ENCODE peak calls at places on chromosomes 6 and 20, in four cellular contexts. S is HepG2, U is GM12878, B is K562. Q is an unnamed sample.

GRCh38 chr6:32176476-32177181 is 745 bp upstream of the AGPAT1 start:
- DNase-seq in S (no peak), U (no peak), B (no peak), Q (no peak)

GRCh38 chr6:163406320-163406719 is 8.2 kb upstream of the QKI start:
- DNase-seq in B (no peak), S (no peak), U (no peak), Q (no peak)

GRCh38 chr6:35552285-35552917 is 39.7 kb upstream of the TULP1 start:
- DNase-seq in S (peak), B (peak), U (peak), Q (peak)

GRCh38 chr20:32718749-32719348 is 24.4 kb downstream of the COMMD7 start:
- DNase-seq in U (no peak), B (no peak), S (no peak), Q (no peak)

GRCh38 chr20:12394786-12395185 is 477.1 kb downstream of the BTBD3 start:
- DNase-seq in U (no peak), B (no peak), S (no peak), Q (no peak)

GRCh38 chr20:31670371-31671228 is 32.9 kb downstream of the COX4I2 start:
- DNase-seq in U (no peak), B (no peak), S (no peak), Q (no peak)

GRCh38 chr20:48126227-48126740 is 341.0 kb upstream of the SULF2 start:
- DNase-seq in S (peak), B (no peak), U (no peak), Q (no peak)

GRCh38 chr6:54624779-54625178 is 221.8 kb upstream of the FAM83B start:
- DNase-seq in S (no peak), U (no peak), B (no peak), Q (no peak)

GRCh38 chr20:57662313-57663240 is 42.4 kb upstream of the ZBP1 start:
- DNase-seq in U (no peak), S (no peak), B (no peak), Q (peak)

DNA sequence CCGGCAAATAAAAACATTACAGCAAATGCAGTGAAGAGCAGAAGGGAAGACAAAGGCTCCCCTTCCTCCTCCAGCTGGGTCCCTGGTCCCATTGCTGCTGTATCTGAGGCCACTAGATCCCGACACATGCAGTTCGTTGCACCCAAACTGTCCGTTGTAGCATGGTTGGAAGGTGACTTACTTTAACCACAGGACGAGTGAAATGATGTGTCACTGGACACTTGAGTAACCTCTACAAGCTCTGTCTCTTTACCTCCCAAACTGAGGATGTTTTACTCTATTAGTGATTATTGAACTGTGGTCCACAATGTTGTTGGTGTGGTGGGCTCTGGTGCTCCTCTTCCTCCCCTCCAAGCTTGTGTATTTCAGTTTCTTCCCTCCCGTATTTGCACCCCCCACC is 46.2 kb upstream of the ARMH2 start:
- DNase-seq in S (no peak), B (no peak), U (no peak), Q (no peak)
- TF ChIP-seq EP300 in S (no peak), B (no peak), U (no peak), Q (no peak)

GRCh38 chr6:123635567-123635966 is 1.2 kb downstream of the TRDN start:
- DNase-seq in B (no peak), U (no peak), S (no peak), Q (no peak)
- TF ChIP-seq ZBTB33 in B (no peak), U (no peak), S (no peak), Q (no peak)

DNA sequence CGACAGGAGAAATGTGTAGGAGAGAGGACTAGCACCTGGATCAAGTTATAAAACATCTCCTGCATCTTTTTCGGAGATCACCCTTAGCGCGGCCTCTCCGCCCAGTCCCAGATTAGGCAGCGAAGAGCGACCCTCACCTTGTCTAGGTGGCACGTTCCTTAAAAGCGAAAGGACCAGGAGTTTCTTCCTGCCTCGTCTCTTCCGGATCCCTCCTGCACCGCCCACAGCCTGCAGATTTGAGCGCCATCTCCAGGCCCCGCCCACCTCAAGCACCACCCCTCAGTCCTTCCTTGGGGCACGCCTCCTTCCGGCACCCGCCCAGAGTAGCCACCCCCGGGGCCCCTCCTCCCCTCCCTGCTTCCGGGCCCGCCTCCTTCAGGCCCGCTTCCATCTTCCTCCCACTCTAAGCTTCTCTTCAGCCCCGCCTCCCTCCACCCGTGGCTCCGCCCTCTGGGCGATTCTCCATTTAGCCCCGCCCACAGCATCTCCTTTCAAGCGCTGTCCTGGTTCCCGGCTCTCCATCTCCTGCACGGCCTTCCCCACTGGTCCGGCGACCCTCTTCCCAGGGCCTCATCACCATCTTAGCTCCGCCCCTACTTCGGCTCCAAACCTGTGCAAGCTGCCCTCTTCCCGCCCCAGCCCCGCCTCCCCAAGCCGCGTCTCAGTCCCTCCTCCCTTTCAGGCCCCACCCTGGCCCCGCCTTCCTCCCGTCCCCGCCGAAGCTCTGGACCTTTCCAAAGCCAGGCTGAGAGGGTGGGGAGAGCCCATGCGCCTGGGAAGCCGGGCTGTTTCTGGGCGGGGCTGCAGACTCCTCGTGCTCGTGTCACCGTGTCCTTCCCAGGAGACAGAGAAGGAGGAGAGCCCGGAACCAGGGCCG is 550 bp upstream of the RALY start:
- DNase-seq in B (peak), S (peak), U (peak), Q (peak)
- TF ChIP-seq EP300 in B (peak), S (peak), U (no peak), Q (no peak)

DNA sequence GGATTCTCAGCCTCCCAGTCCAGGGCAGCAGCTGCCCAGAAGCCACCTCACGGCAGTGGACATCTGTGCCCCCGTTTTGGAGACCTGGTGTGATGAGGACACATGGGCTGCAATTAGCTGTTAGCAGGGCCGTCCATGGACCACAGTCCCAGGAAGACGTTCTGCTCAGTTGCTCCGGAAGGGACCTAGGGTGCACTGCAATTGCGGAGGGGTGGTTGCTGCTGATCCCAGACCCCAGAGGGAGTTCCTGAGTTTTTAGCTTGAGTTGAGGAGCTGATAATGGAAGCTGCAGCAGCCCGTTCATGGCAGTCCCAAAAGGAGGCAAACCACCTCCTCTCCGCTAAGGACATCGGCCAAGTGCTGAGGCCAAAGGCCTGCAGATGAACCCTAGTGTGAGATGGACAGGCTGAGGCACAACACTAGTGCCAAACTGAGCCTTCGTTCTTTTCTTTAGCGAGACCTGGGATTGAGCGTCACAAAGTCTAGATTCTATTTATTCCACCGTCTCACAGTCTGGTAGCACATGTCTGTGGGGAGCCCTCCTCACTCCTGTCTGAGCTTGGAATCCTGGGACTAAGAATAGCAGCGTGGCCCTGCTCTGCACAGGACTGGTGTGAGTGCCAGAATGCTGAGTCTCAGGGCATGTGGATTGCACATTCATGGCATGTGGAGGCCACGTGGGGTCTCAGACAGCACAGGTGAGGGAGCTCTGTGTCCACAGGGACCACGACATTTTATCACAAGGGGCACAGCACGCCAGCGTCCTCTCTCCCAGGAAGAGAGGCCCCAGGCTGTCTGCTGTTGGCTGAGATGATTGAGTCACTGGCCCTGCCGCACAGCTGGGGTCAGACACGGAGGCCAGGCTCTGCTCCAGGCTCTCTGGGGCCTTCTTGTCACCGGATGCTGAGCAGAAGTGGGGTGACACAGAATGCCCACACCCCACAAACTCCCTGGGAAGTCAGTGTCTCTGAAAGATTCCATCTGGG is 113.4 kb downstream of the PSMB1 start:
- DNase-seq in U (no peak), S (no peak), B (no peak), Q (peak)
- TF ChIP-seq ZBTB33 in U (no peak), S (no peak), B (no peak), Q (no peak)

GRCh38 chr6:137700751-137701477 is 166.1 kb upstream of the TNFAIP3 start:
- DNase-seq in U (no peak), S (peak), B (no peak), Q (no peak)

GRCh38 chr6:137699036-137699683 is 167.9 kb upstream of the TNFAIP3 start:
- DNase-seq in B (no peak), S (no peak), U (no peak), Q (no peak)

GRCh38 chr6:137696765-137697164 is 170.3 kb upstream of the TNFAIP3 start:
- DNase-seq in B (no peak), S (no peak), U (no peak), Q (no peak)

GRCh38 chr6:137698636-137699035 is 168.4 kb upstream of the TNFAIP3 start:
- DNase-seq in S (no peak), B (no peak), U (no peak), Q (no peak)

DNA sequence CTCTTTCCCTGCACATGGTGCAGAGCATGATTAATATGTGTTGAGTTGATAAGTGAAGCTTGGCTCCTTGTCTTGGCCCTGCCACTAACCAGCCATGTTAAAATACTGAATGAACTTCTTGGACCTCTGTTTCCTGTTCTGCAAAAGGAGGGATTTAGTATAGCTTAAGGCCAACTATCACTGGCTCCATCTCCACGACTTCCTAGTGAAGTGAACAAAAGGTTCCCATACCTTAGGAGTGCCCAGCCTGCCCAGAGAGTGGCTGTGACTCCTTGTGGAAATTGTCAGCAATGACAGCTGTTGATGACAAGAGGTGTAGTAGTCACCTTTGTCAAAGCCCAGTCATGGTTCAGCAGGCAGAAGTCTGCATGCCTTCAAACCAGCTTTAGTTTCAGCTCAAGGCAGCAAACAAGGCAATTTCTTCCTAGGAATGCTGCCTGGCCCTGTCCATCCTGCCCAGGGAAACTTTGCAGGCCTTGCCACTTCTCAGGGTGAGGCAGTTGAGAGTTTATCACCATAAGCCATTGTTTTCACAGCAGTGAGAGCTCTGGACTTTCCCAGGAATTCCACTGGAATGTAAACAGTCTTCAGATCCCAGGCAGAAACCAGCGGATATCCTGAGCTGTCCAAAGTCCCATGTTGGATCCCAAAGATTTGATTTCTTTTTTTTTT is 169.7 kb upstream of the TNFAIP3 start:
- DNase-seq in U (no peak), B (no peak), S (peak), Q (no peak)
- TF ChIP-seq EP300 in U (no peak), B (no peak), S (peak), Q (no peak)

GRCh38 chr6:148848915-148849314 is 102.1 kb downstream of the UST start:
- DNase-seq in S (no peak), U (no peak), B (no peak), Q (no peak)

GRCh38 chr6:148852688-148853087 is 105.9 kb downstream of the UST start:
- DNase-seq in S (no peak), B (no peak), U (no peak), Q (no peak)

GRCh38 chr6:148854086-148854485 is 107.3 kb downstream of the UST start:
- DNase-seq in U (no peak), S (no peak), B (no peak), Q (no peak)

GRCh38 chr6:148850936-148851335 is 104.1 kb downstream of the UST start:
- DNase-seq in S (no peak), B (no peak), U (no peak), Q (no peak)

GRCh38 chr6:148851683-148852556 is 105.1 kb downstream of the UST start:
- DNase-seq in U (no peak), B (no peak), S (no peak), Q (no peak)
- TF ChIP-seq ZBTB33 in U (no peak), B (no peak), S (no peak), Q (no peak)

GRCh38 chr6:139690007-139690406 is 315.6 kb upstream of the CITED2 start:
- DNase-seq in B (no peak), S (no peak), U (no peak), Q (no peak)

GRCh38 chr6:139699335-139699734 is 324.9 kb upstream of the CITED2 start:
- DNase-seq in S (no peak), B (no peak), U (no peak), Q (no peak)

GRCh38 chr6:139693735-139694134 is 319.3 kb upstream of the CITED2 start:
- DNase-seq in B (no peak), U (no peak), S (no peak), Q (no peak)

GRCh38 chr6:139698526-139699182 is 324.2 kb upstream of the CITED2 start:
- DNase-seq in U (no peak), S (no peak), B (no peak), Q (no peak)

DNA sequence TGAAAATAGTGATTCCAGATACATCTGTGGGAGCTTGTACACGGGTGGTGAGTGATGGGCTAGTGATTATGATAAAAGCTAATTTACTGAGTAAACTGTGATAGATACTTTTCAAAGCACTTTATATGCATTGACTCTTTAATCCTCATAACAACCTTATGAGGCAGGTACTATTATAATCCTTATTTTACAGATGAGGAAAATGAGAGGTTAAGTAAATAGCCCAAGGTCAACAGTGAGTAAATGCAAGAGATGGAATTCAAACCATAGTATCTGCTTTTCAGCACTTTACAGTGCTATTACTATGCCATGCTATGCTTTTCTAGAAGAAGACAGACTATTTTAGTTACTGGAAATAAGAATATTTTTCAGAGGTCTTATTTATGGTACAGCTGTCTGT is 320.9 kb upstream of the CITED2 start:
- DNase-seq in S (no peak), U (no peak), B (no peak), Q (no peak)
- TF ChIP-seq EP300 in S (no peak), U (no peak), B (no peak), Q (no peak)

DNA sequence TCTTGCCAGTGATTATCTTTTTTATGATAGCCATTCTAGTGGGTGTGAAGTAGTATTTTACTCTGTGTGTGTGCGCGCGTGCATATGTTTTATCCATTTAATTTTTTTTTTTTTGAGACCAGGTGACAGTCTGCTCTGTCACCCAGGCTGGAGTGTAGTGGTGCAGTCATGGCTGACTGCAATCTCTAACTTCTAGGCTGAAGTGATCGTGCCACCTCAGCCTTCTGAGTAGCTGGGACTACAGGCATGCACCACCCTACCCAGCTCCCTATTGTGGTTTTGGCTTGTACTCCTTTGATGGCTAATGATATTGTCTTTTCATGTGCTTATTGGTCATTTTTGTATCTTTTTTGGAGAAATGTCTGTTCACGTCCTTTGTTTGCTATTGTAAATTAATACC is 33.3 kb downstream of the ITCH start:
- DNase-seq in U (no peak), S (no peak), B (no peak), Q (no peak)
- TF ChIP-seq ZBTB33 in U (no peak), S (no peak), B (no peak), Q (no peak)

Q was measured in SK-N-SH.